ENCODE peak calls at places on chromosome 6, in nine cellular contexts. One of them, this sample, is unnamed. For H3K4me1, the result is how much of the 10 kb centered on the place peaks cover.

GRCh38 chr6:144265390-144265789 is 19.7 kb upstream of the UTRN start:
- DNase-seq in GM12878: peak
- DNase-seq in A549: peak
- DNase-seq in ovary: no peak
- DNase-seq in tibial nerve: no peak
- DNase-seq in upper lobe of left lung: no peak
- DNase-seq in sigmoid colon: no peak
- DNase-seq in H1: no peak
- DNase-seq in stomach: no peak
- DNase-seq in this sample: no peak

GRCh38 chr6:36642913-36643817 is 35.3 kb upstream of the CDKN1A start:
- DNase-seq in GM12878: no peak
- DNase-seq in A549: peak
- DNase-seq in ovary: peak
- DNase-seq in tibial nerve: peak
- DNase-seq in upper lobe of left lung: no peak
- DNase-seq in sigmoid colon: peak
- DNase-seq in H1: no peak
- DNase-seq in stomach: peak
- DNase-seq in this sample: peak

GRCh38 chr6:168864541-168865495 is 388.8 kb downstream of the THBS2 start:
- DNase-seq in GM12878: no peak
- DNase-seq in A549: no peak
- DNase-seq in ovary: no peak
- DNase-seq in tibial nerve: no peak
- DNase-seq in upper lobe of left lung: no peak
- DNase-seq in sigmoid colon: no peak
- DNase-seq in H1: no peak
- DNase-seq in stomach: no peak
- DNase-seq in this sample: no peak

GRCh38 chr6:4553387-4553786 is 222.8 kb upstream of the CDYL start:
- DNase-seq in GM12878: no peak
- DNase-seq in A549: no peak
- DNase-seq in ovary: no peak
- DNase-seq in tibial nerve: no peak
- DNase-seq in upper lobe of left lung: no peak
- DNase-seq in sigmoid colon: no peak
- DNase-seq in H1: no peak
- DNase-seq in stomach: no peak
- DNase-seq in this sample: no peak

GRCh38 chr6:129691043-129691640 is 18.8 kb downstream of the ARHGAP18 start:
- DNase-seq in GM12878: no peak
- DNase-seq in A549: no peak
- DNase-seq in ovary: no peak
- DNase-seq in tibial nerve: no peak
- DNase-seq in upper lobe of left lung: no peak
- DNase-seq in sigmoid colon: no peak
- DNase-seq in H1: no peak
- DNase-seq in stomach: no peak
- DNase-seq in this sample: no peak

GRCh38 chr6:132798820-132799538 is 542 bp upstream of the SLC18B1 start:
- DNase-seq in GM12878: peak
- DNase-seq in A549: peak
- DNase-seq in ovary: peak
- DNase-seq in tibial nerve: peak
- DNase-seq in upper lobe of left lung: no peak
- DNase-seq in sigmoid colon: peak
- DNase-seq in H1: peak
- DNase-seq in stomach: peak
- DNase-seq in this sample: peak

GRCh38 chr6:79468587-79468986 is 68.6 kb downstream of the LCA5 start:
- DNase-seq in GM12878: no peak
- DNase-seq in A549: no peak
- DNase-seq in ovary: no peak
- DNase-seq in tibial nerve: no peak
- DNase-seq in upper lobe of left lung: no peak
- DNase-seq in sigmoid colon: no peak
- DNase-seq in H1: no peak
- DNase-seq in stomach: no peak
- DNase-seq in this sample: no peak

GRCh38 chr6:44499609-44500008 is 112.1 kb downstream of the CDC5L start:
- DNase-seq in GM12878: no peak
- DNase-seq in A549: no peak
- DNase-seq in ovary: no peak
- DNase-seq in tibial nerve: no peak
- DNase-seq in upper lobe of left lung: no peak
- DNase-seq in sigmoid colon: no peak
- DNase-seq in H1: peak
- DNase-seq in stomach: no peak
- DNase-seq in this sample: no peak

GRCh38 chr6:36335465-36336209 is 1.1 kb downstream of the BNIP5 start:
- DNase-seq in GM12878: no peak
- DNase-seq in A549: no peak
- DNase-seq in ovary: no peak
- DNase-seq in tibial nerve: no peak
- DNase-seq in upper lobe of left lung: no peak
- DNase-seq in sigmoid colon: no peak
- DNase-seq in H1: no peak
- DNase-seq in stomach: no peak
- DNase-seq in this sample: peak

GRCh38 chr6:168678177-168678576 is 237.2 kb downstream of the SMOC2 start:
- DNase-seq in GM12878: no peak
- DNase-seq in A549: no peak
- DNase-seq in ovary: no peak
- DNase-seq in tibial nerve: no peak
- DNase-seq in upper lobe of left lung: no peak
- DNase-seq in sigmoid colon: no peak
- DNase-seq in H1: peak
- DNase-seq in stomach: no peak
- DNase-seq in this sample: no peak

GRCh38 chr6:157184202-157185015 is 138.9 kb downstream of the TMEM242 start:
- DNase-seq in GM12878: no peak
- DNase-seq in A549: peak
- DNase-seq in ovary: peak
- DNase-seq in tibial nerve: peak
- DNase-seq in upper lobe of left lung: peak
- DNase-seq in sigmoid colon: peak
- DNase-seq in H1: peak
- DNase-seq in stomach: peak
- DNase-seq in this sample: peak

GRCh38 chr6:127119361-127120108 is 1.1 kb downstream of the RSPO3 start:
- DNase-seq in GM12878: no peak
- DNase-seq in A549: no peak
- DNase-seq in ovary: no peak
- DNase-seq in tibial nerve: no peak
- DNase-seq in upper lobe of left lung: peak
- DNase-seq in sigmoid colon: peak
- DNase-seq in H1: peak
- DNase-seq in stomach: peak
- DNase-seq in this sample: no peak

GRCh38 chr6:34131326-34132081 is 14.4 kb downstream of the GRM4 start:
- DNase-seq in GM12878: no peak
- DNase-seq in A549: no peak
- DNase-seq in ovary: no peak
- DNase-seq in tibial nerve: no peak
- DNase-seq in upper lobe of left lung: no peak
- DNase-seq in sigmoid colon: no peak
- DNase-seq in H1: no peak
- DNase-seq in stomach: no peak
- DNase-seq in this sample: no peak

GRCh38 chr6:5004373-5005037 is 668 bp upstream of the RPP40 start:
- DNase-seq in GM12878: peak
- DNase-seq in A549: no peak
- DNase-seq in ovary: no peak
- DNase-seq in tibial nerve: no peak
- DNase-seq in upper lobe of left lung: no peak
- DNase-seq in sigmoid colon: no peak
- DNase-seq in H1: peak
- DNase-seq in stomach: no peak
- DNase-seq in this sample: no peak

GRCh38 chr6:13372688-13373487 is 44.6 kb upstream of the TBC1D7 start:
- DNase-seq in GM12878: no peak
- DNase-seq in A549: no peak
- DNase-seq in ovary: no peak
- DNase-seq in tibial nerve: no peak
- DNase-seq in upper lobe of left lung: no peak
- DNase-seq in sigmoid colon: no peak
- DNase-seq in H1: no peak
- DNase-seq in stomach: no peak
- DNase-seq in this sample: no peak

GRCh38 chr6:35048631-35049083 is 92.5 kb downstream of the TCP11 start:
- DNase-seq in GM12878: no peak
- DNase-seq in A549: no peak
- DNase-seq in ovary: peak
- DNase-seq in tibial nerve: no peak
- DNase-seq in upper lobe of left lung: no peak
- DNase-seq in sigmoid colon: peak
- DNase-seq in H1: no peak
- DNase-seq in stomach: no peak
- DNase-seq in this sample: peak

GRCh38 chr6:123118811-123119210 is 122.8 kb downstream of the CLVS2 start:
- DNase-seq in GM12878: no peak
- DNase-seq in A549: peak
- DNase-seq in ovary: no peak
- DNase-seq in tibial nerve: no peak
- DNase-seq in upper lobe of left lung: no peak
- DNase-seq in sigmoid colon: no peak
- DNase-seq in H1: no peak
- DNase-seq in stomach: no peak
- DNase-seq in this sample: no peak

GRCh38 chr6:166618866-166619761 is 7.9 kb downstream of the RPS6KA2 start:
- DNase-seq in GM12878: no peak
- DNase-seq in A549: no peak
- DNase-seq in ovary: no peak
- DNase-seq in tibial nerve: no peak
- DNase-seq in upper lobe of left lung: peak
- DNase-seq in sigmoid colon: no peak
- DNase-seq in H1: no peak
- DNase-seq in stomach: no peak
- DNase-seq in this sample: no peak

GRCh38 chr6:11231108-11231463 is 1.4 kb downstream of the NEDD9 start:
- DNase-seq in GM12878: no peak
- DNase-seq in A549: peak
- DNase-seq in ovary: no peak
- DNase-seq in tibial nerve: no peak
- DNase-seq in upper lobe of left lung: no peak
- DNase-seq in sigmoid colon: no peak
- DNase-seq in H1: no peak
- DNase-seq in stomach: no peak
- DNase-seq in this sample: no peak
- H3K4me3 ChIP-seq in GM12878: peak
- H3K4me3 ChIP-seq in A549: peak
- H3K4me3 ChIP-seq in ovary: peak
- H3K4me3 ChIP-seq in tibial nerve: peak
- H3K4me3 ChIP-seq in upper lobe of left lung: peak
- H3K4me3 ChIP-seq in sigmoid colon: peak
- H3K4me3 ChIP-seq in H1: no peak
- H3K4me3 ChIP-seq in stomach: peak
- H3K4me3 ChIP-seq in this sample: peak

DNA sequence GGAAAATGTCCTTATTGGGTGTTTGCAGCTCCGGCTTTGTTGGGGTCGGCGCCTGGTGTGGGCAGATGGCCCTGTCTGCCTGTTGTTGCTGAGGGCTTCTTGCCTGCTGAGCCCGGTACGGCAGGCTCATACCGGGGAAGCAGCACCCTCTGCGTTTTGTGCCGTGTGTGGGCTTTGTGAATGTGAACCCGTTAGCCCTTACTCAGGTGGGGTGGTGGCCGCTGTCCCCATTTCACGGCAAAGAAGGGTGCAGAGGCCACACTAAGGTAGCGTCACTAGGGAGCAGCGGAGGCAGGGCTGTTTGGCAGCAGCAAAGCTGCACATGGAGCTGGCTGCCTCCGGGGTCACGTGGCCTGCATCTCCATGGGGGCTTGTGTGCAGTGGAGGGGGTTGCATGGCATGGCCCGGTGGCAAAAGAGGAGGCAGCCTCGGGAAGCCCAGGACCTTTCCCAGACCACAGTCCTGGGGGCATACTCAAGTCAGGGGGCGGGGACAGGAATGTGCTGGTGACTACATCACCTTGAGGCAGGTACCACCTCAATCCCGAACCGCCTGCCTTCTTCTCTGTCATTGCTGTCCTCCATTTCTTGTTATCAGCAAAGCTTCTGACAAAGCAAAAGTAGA is 47.3 kb upstream of the SRF start:
- DNase-seq in GM12878: no peak
- DNase-seq in A549: no peak
- DNase-seq in ovary: no peak
- DNase-seq in tibial nerve: no peak
- DNase-seq in upper lobe of left lung: no peak
- DNase-seq in sigmoid colon: no peak
- DNase-seq in H1: no peak
- DNase-seq in stomach: no peak
- DNase-seq in this sample: no peak
- H3K4me1 ChIP-seq in GM12878: under half
- H3K4me1 ChIP-seq in A549: under half
- H3K4me1 ChIP-seq in ovary: under half
- H3K4me1 ChIP-seq in tibial nerve: under half
- H3K4me1 ChIP-seq in upper lobe of left lung: under half
- H3K4me1 ChIP-seq in sigmoid colon: under half
- H3K4me1 ChIP-seq in H1: under half
- H3K4me1 ChIP-seq in stomach: under half
- H3K4me1 ChIP-seq in this sample: under half

GRCh38 chr6:97133071-97133470 is 149.9 kb downstream of the MMS22L start:
- DNase-seq in GM12878: no peak
- DNase-seq in A549: no peak
- DNase-seq in ovary: no peak
- DNase-seq in tibial nerve: no peak
- DNase-seq in upper lobe of left lung: no peak
- DNase-seq in sigmoid colon: no peak
- DNase-seq in H1: no peak
- DNase-seq in stomach: no peak
- DNase-seq in this sample: no peak
- TF ChIP-seq EP300 in GM12878: no peak
- TF ChIP-seq EP300 in A549: no peak
- TF ChIP-seq EP300 in ovary: no peak
- TF ChIP-seq EP300 in tibial nerve: no peak
- TF ChIP-seq EP300 in upper lobe of left lung: no peak
- TF ChIP-seq EP300 in sigmoid colon: no peak
- TF ChIP-seq EP300 in H1: no peak
- TF ChIP-seq EP300 in stomach: no peak
- TF ChIP-seq EP300 in this sample: no peak

DNA sequence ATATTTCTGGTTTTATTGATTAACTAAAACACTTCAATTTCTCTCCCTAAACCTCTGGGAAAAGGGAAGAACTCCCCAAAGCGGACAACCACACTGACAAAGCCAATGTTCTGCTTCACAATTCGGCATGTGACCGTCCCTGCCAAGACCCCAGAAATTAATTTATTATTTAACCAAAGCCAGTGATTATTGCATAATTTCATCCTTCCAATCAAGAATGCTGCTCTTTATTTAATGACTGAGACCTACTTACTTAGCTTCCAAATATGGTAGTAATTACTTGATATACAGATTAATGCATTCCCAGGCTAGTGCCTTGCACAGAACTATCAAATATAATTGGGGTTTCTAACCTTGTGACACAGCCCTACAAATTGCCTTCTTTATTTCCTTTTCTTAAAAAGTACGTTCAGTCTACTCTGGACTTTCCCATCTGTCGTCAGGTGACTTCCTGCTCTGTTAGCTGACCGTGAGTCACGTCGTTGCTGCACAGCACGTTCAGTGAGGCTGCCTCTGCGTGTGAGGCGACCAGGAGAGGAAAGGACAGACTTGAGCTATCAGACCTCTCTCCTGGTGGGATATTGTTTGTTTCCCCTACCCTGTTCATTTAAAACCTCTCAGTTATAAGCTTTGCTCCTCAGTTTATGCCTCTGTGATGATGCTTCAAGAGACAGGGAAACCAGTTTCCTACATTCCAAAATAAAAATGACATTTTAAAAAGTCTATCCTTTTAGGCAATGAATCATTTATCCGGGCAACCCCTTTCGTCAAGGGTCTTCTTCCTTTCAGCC is 55.7 kb upstream of the TNFAIP3 start:
- DNase-seq in GM12878: peak
- DNase-seq in A549: peak
- DNase-seq in ovary: no peak
- DNase-seq in tibial nerve: no peak
- DNase-seq in upper lobe of left lung: no peak
- DNase-seq in sigmoid colon: peak
- DNase-seq in H1: no peak
- DNase-seq in stomach: peak
- DNase-seq in this sample: peak
- H3K4me3 ChIP-seq in GM12878: peak
- H3K4me3 ChIP-seq in A549: peak
- H3K4me3 ChIP-seq in ovary: no peak
- H3K4me3 ChIP-seq in tibial nerve: no peak
- H3K4me3 ChIP-seq in upper lobe of left lung: no peak
- H3K4me3 ChIP-seq in sigmoid colon: no peak
- H3K4me3 ChIP-seq in H1: no peak
- H3K4me3 ChIP-seq in stomach: no peak
- H3K4me3 ChIP-seq in this sample: no peak

This sample was measured in transverse colon.